ENCODE peak calls at places on chromosomes 2 and 18, in four cellular contexts. D, C, G and Y are unnamed samples.

GRCh38 chr18:36467614-36468013 is 170.1 kb downstream of the FHOD3 start:
- DNase-seq in D (no peak), C (no peak), G (no peak), Y (no peak)

GRCh38 chr2:168166902-168167510 is 80.4 kb downstream of the STK39 start:
- DNase-seq in D (peak; percentile 78), C (no peak), G (no peak), Y (no peak)

GRCh38 chr2:88739985-88740600 is 48.6 kb downstream of the RPIA start:
- DNase-seq in D (peak; percentile 72), C (peak; percentile 77), G (peak; percentile 91), Y (peak; percentile 85)

GRCh38 chr2:64817453-64817852 is 163.7 kb upstream of the SERTAD2 start:
- DNase-seq in D (no peak), C (no peak), G (no peak), Y (no peak)

GRCh38 chr2:126981476-126981875 is 82.8 kb downstream of the TEX51 start:
- DNase-seq in D (no peak), C (no peak), G (no peak), Y (no peak)

GRCh38 chr2:119319593-119319992 is 47.0 kb downstream of the C2orf76 start:
- DNase-seq in D (no peak), C (no peak), G (no peak), Y (no peak)

GRCh38 chr2:21944536-21944935 is 820.8 kb downstream of the TDRD15 start:
- DNase-seq in D (no peak), C (no peak), G (no peak), Y (no peak)

GRCh38 chr18:34976899-34977786 is 64.1 kb upstream of the MAPRE2 start:
- DNase-seq in D (peak; percentile 19), C (peak; percentile 87), G (peak; percentile 89), Y (peak; percentile 72)

GRCh38 chr2:128317186-128317897 is 1.3 kb downstream of the HS6ST1 start:
- DNase-seq in D (no peak), C (peak; percentile 68), G (peak; percentile 78), Y (peak; percentile 58)

GRCh38 chr2:61645911-61646310 is 107.8 kb upstream of the XPO1 start:
- DNase-seq in D (peak; percentile 96), C (no peak), G (no peak), Y (no peak)

GRCh38 chr2:235860846-235861245 is 307.3 kb downstream of the GBX2 start:
- DNase-seq in D (peak; percentile 10), C (no peak), G (no peak), Y (no peak)

GRCh38 chr2:230713331-230714121 is 884 bp downstream of the CAB39 start:
- DNase-seq in D (no peak), C (peak; percentile 37), G (peak; percentile 55), Y (peak; percentile 88)

GRCh38 chr2:96140941-96141623 is 2.8 kb upstream of the ASTL start:
- DNase-seq in D (no peak), C (no peak), G (no peak), Y (no peak)

GRCh38 chr2:33238111-33238510 is 238.3 kb upstream of the RASGRP3 start:
- DNase-seq in D (peak; percentile 94), C (no peak), G (no peak), Y (no peak)

GRCh38 chr2:78940998-78941397 is 84.5 kb upstream of the REG3G start:
- DNase-seq in D (no peak), C (peak; percentile 26), G (no peak), Y (peak; percentile 65)

GRCh38 chr2:156327835-156328401 is 4.6 kb downstream of the NR4A2 start:
- DNase-seq in D (no peak), C (no peak), G (peak; percentile 64), Y (peak; percentile 37)

GRCh38 chr2:48851161-48851560 is 95.6 kb upstream of the LHCGR start:
- DNase-seq in D (peak; percentile 62), C (no peak), G (no peak), Y (no peak)

GRCh38 chr2:28216320-28216719 is 176.3 kb upstream of the FOSL2 start:
- DNase-seq in D (no peak), C (no peak), G (no peak), Y (no peak)

GRCh38 chr18:61400016-61400630 is 66.9 kb downstream of the CDH20 start:
- DNase-seq in D (no peak), C (no peak), G (no peak), Y (peak; percentile 62)

DNA sequence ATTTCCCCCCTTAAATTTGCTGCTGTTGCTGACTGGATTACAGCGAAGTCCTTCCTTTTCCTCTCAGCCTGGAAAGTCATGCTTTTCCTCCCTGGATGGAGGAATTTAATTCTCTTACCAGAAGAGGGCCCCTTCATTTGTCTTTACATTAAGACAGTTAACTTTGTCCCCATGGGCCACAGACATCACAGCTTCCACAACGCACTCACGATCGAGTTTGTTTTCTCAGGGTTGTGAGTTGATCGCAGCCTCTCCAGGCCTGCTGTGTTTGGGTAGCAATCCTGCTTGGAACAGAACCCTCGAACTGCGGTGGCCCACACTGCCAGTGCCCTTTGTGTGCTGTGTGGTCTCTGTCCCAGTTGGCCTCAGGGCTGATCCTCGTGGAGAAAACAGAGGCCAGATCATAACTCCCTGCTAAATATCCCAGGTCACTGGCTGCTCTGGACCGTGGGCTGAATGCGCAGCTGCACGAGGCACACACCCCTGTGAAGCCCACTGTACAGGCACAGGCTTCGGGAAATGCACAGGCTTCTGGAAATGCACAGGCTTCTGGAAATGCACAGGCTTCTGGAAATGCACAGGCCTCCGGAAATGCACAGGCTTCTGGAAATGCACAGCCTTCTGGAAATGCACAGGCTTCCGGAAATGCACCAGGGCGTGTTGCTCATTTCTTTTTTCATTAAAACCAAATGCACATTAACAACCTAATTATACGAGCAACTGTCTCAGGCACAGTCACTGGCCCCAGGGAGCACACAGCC is 2.2 kb upstream of the PDIA6 start:
- DNase-seq in D (no peak), C (no peak), G (peak; percentile 51), Y (peak; percentile 42)
- H2AK5ac ChIP-seq in D (no peak overlapping the region), C (no peak overlapping the region), G (no peak overlapping the region), Y (no peak overlapping the region)

GRCh38 chr2:227326783-227327182 is 1.7 kb downstream of the MFF start:
- DNase-seq in D (no peak), C (no peak), G (no peak), Y (no peak)

GRCh38 chr2:227325824-227326195 is 759 bp downstream of the MFF start:
- DNase-seq in D (peak; percentile 55), C (peak; percentile 53), G (no peak), Y (peak; percentile 66)

GRCh38 chr2:227324671-227325055 is 388 bp upstream of the MFF start:
- DNase-seq in D (peak; percentile 32), C (peak; percentile 29), G (peak; percentile 49), Y (no peak)

GRCh38 chr2:227323818-227324217 is 1.2 kb upstream of the MFF start:
- DNase-seq in D (no peak), C (no peak), G (no peak), Y (peak; percentile 27)

GRCh38 chr2:227325056-227325823 is at the start of gene MFF:
- DNase-seq in D (peak; percentile 91), C (peak; percentile 89), G (peak; percentile 86), Y (peak; percentile 94)
- H3K56ac ChIP-seq in D (peak within 1 kb of the TSS; percentile 80), C (no peak within 1 kb of the TSS), G (no peak within 1 kb of the TSS), Y (peak within 1 kb of the TSS; percentile 85)

GRCh38 chr2:20185176-20186022 is 39.5 kb downstream of the SDC1 start:
- DNase-seq in D (peak; percentile 69), C (no peak), G (no peak), Y (no peak)
- H2AK5ac ChIP-seq in D (peak overlapping the region; percentile 88), C (no peak overlapping the region), G (no peak overlapping the region), Y (no peak overlapping the region)

DNA sequence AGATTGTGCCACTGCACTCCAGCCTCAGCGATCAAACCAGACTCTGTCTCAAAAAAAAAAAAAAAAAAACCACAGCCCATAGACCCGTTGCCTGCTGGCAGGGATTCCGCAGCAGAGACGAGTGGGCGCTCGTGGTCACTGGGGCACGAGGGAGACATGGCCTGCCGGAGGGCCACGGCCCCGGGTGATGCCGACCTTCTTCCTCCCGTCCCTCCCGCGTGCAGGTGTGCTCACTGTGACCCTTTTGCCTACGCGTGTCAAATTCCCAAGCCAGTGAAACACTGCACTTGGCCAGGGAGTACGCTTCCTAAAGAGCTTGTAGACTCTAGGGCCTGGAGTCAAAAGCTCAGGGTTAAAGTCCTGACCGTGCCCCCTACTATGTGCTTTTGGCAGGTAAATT is 397.6 kb upstream of the MYT1L start:
- DNase-seq in D (no peak), C (no peak), G (no peak), Y (no peak)
- H3K56ac ChIP-seq in D (no peak overlapping the region), C (no peak overlapping the region), G (no peak overlapping the region), Y (no peak overlapping the region)

DNA sequence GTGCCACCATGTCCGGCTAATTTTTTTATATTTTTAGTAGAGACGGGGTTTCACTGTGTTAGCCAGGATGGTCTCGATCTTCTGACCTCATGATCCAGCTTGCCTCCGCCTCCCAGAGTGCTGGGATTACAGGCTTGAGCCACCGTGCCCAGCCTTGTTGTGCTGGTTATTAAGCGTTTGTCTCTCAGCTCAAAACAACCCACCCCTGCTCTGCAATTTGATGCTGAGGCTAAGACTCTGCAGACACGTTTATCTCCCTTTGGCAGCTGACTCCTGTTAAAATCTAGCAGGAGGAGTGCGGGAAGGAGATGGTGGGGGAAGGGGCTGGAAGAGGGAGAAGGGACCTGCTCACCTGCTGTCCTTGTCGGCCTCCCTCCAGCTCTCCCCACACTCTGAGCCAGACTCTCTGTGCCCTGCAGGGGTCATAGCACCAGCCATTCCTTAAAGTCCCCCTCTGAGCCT is 29.9 kb upstream of the IMPA2 start:
- DNase-seq in D (no peak), C (peak; percentile 52), G (no peak), Y (peak; percentile 66)
- H2AK5ac ChIP-seq in D (peak overlapping the region; percentile 64), C (no peak overlapping the region), G (no peak overlapping the region), Y (no peak overlapping the region)

GRCh38 chr2:198304859-198305258 is 500.5 kb downstream of the PLCL1 start:
- DNase-seq in D (no peak), C (no peak), G (no peak), Y (peak; percentile 51)
- H3K56ac ChIP-seq in D (no peak overlapping the region), C (no peak overlapping the region), G (no peak overlapping the region), Y (no peak overlapping the region)

GRCh38 chr2:198975779-198976178 is 482.0 kb downstream of the SATB2 start:
- DNase-seq in D (no peak), C (no peak), G (no peak), Y (no peak)
- H2AK5ac ChIP-seq in D (no peak overlapping the region), C (no peak overlapping the region), G (no peak overlapping the region), Y (no peak overlapping the region)